ENCODE peak calls at places on chromosomes 4 and X, in six cellular contexts. D is ELR, C is T-helper 9 cell, B is stromal cell of bone marrow, E is bronchial epithelial cell, V is sciatic nerve. M is an unnamed sample.

GRCh38 chrX:153665726-153666306 is 7.8 kb downstream of the PNCK start:
- DNase-seq in D (no peak), C (no peak), B (no peak), E (no peak), V (no peak), M (no peak)

GRCh38 chr4:1410491-1411325 is 4.5 kb upstream of the NKX1-1 start:
- DNase-seq in D (peak), C (peak), B (no peak), E (no peak), V (peak), M (peak)

GRCh38 chr4:27916432-27917184 is 1056.0 kb downstream of the STIM2 start:
- DNase-seq in D (no peak), C (no peak), B (no peak), E (no peak), V (no peak), M (no peak)

GRCh38 chr4:14169460-14169859 is 541.9 kb upstream of the BOD1L1 start:
- DNase-seq in D (peak), C (no peak), B (peak), E (peak), V (no peak), M (peak)

GRCh38 chr4:105990933-105991332 is 95.7 kb downstream of the NPNT start:
- DNase-seq in D (peak), C (no peak), B (peak), E (peak), V (peak), M (peak)

GRCh38 chrX:154334496-154334895 is 38.9 kb downstream of the TKTL1 start:
- DNase-seq in D (no peak), C (no peak), B (no peak), E (no peak), V (no peak), M (no peak)

GRCh38 chr4:78747328-78747946 is 28.7 kb upstream of the BMP2K start:
- DNase-seq in D (peak), C (no peak), B (no peak), E (no peak), V (no peak), M (no peak)

GRCh38 chrX:46015653-46016052 is 529.6 kb downstream of the ZNF674 start:
- DNase-seq in D (no peak), C (no peak), B (no peak), E (peak), V (no peak), M (no peak)

GRCh38 chrX:124426273-124426672 is 79.9 kb downstream of the SH2D1A start:
- DNase-seq in D (no peak), C (no peak), B (no peak), E (no peak), V (no peak), M (no peak)

GRCh38 chr4:186627226-186627865 is 72.0 kb upstream of the MTNR1A start:
- DNase-seq in D (peak), C (no peak), B (no peak), E (peak), V (no peak), M (peak)

GRCh38 chr4:20445933-20446723 is 194.4 kb downstream of the SLIT2 start:
- DNase-seq in D (no peak), C (no peak), B (no peak), E (no peak), V (no peak), M (no peak)

GRCh38 chr4:169051936-169052335 is 41.9 kb upstream of the CBR4 start:
- DNase-seq in D (no peak), C (no peak), B (no peak), E (no peak), V (no peak), M (no peak)

GRCh38 chr4:73816814-73817213 is 19.7 kb upstream of the CXCL6 start:
- DNase-seq in D (peak), C (no peak), B (peak), E (peak), V (no peak), M (peak)

GRCh38 chr4:54541426-54542118 is 116.2 kb upstream of the KIT start:
- DNase-seq in D (peak), C (no peak), B (no peak), E (no peak), V (no peak), M (no peak)

GRCh38 chr4:88969271-88969670 is 87.7 kb downstream of the FAM13A start:
- DNase-seq in D (no peak), C (no peak), B (no peak), E (no peak), V (no peak), M (no peak)

GRCh38 chrX:70466968-70467367 is 22.3 kb downstream of the DLG3 start:
- DNase-seq in D (no peak), C (no peak), B (no peak), E (no peak), V (no peak), M (no peak)

GRCh38 chr4:40923326-40924095 is 173.8 kb downstream of the NSUN7 start:
- DNase-seq in D (no peak), C (no peak), B (no peak), E (no peak), V (no peak), M (no peak)

GRCh38 chr4:145679520-145679919 is 426 bp upstream of the C4orf51 start:
- DNase-seq in D (peak), C (no peak), B (peak), E (peak), V (no peak), M (peak)

GRCh38 chr4:89434364-89434988 is 126.9 kb upstream of the GPRIN3 start:
- DNase-seq in D (peak), C (no peak), B (peak), E (peak), V (no peak), M (peak)